ENCODE peak calls at places on chromosomes 2 and 18, in nine cellular contexts. G, T, H, B, A, N, E, K and J are unnamed samples.

GRCh38 chr2:204024503-204024902 is 87.9 kb downstream of the ICOS start:
- DNase-seq in H (peak; percentile 36), N (no peak), G (peak; percentile 19), K (peak; percentile 1), A (no peak), B (peak; percentile 68), T (no peak), E (no peak), J (peak; percentile 17)

GRCh38 chr2:114789989-114790388 is 347.5 kb downstream of the DPP10 start:
- DNase-seq in T (no peak), B (no peak), N (no peak), E (no peak), K (no peak), G (no peak), H (no peak), A (no peak), J (no peak)

GRCh38 chr2:111028720-111029119 is 92.0 kb upstream of the BCL2L11 start:
- DNase-seq in N (no peak), T (no peak), G (peak; percentile 21), A (no peak), E (no peak), H (no peak), B (peak; percentile 58), K (no peak), J (no peak)

GRCh38 chr2:217953011-217953481 is 49.7 kb downstream of the TNS1 start:
- DNase-seq in A (no peak), G (no peak), T (no peak), B (no peak), K (no peak), E (no peak), N (no peak), H (no peak), J (no peak)

GRCh38 chr2:168037772-168038171 is 209.6 kb downstream of the STK39 start:
- DNase-seq in B (no peak), A (no peak), E (no peak), G (no peak), H (no peak), N (no peak), T (no peak), K (no peak), J (no peak)

GRCh38 chr2:219831957-219832356 is 204.5 kb downstream of the SLC4A3 start:
- DNase-seq in N (no peak), B (no peak), E (no peak), A (no peak), G (no peak), K (no peak), H (no peak), T (no peak), J (no peak)

GRCh38 chr2:189024861-189025618 is 50.9 kb downstream of the COL3A1 start:
- DNase-seq in T (no peak), A (no peak), E (no peak), K (no peak), B (peak; percentile 1), N (no peak), G (no peak), H (peak; percentile 42), J (peak; percentile 37)

GRCh38 chr2:239694487-239694886 is 293.7 kb upstream of the HDAC4 start:
- DNase-seq in G (no peak), K (no peak), B (no peak), A (no peak), T (no peak), E (no peak), H (no peak), N (no peak), J (no peak)

GRCh38 chr2:72133721-72134407 is 13.8 kb downstream of the CYP26B1 start:
- DNase-seq in N (no peak), E (no peak), T (no peak), G (no peak), B (no peak), A (no peak), H (peak; percentile 58), K (no peak), J (no peak)

GRCh38 chr2:101999122-101999789 is 7.5 kb downstream of the IL1R2 start:
- DNase-seq in G (no peak), H (no peak), A (no peak), E (no peak), B (no peak), N (no peak), T (no peak), K (peak; percentile 66), J (no peak)

GRCh38 chr2:4502230-4502843 is 799.0 kb downstream of the DCDC2C start:
- DNase-seq in H (no peak), E (no peak), A (no peak), B (no peak), T (no peak), K (no peak), N (no peak), G (no peak), J (no peak)

GRCh38 chr2:109195193-109196045 is 66.4 kb downstream of the SH3RF3 start:
- DNase-seq in E (no peak), N (no peak), H (peak; percentile 50), G (no peak), B (no peak), K (no peak), T (no peak), A (no peak), J (no peak)

GRCh38 chr2:72148391-72148974 is 821 bp upstream of the CYP26B1 start:
- DNase-seq in A (no peak), H (peak; percentile 84), E (peak; percentile 15), T (no peak), K (no peak), G (no peak), B (no peak), N (no peak), J (peak; percentile 25)

GRCh38 chr2:223997938-223998337 is 40.7 kb downstream of the MRPL44 start:
- DNase-seq in B (no peak), A (no peak), H (no peak), G (no peak), N (no peak), E (no peak), K (no peak), T (no peak), J (no peak)

GRCh38 chr2:206160124-206160806 is 570 bp downstream of the EEF1B2 start:
- DNase-seq in B (peak; percentile 19), E (no peak), G (no peak), A (no peak), T (no peak), K (no peak), N (no peak), H (peak; percentile 80), J (no peak)

GRCh38 chr18:60471652-60472051 is 99.1 kb upstream of the MC4R start:
- DNase-seq in E (no peak), N (no peak), T (no peak), K (peak; percentile 50), A (no peak), G (no peak), B (no peak), H (no peak), J (no peak)

GRCh38 chr2:187377335-187377734 is 70.7 kb downstream of the CALCRL start:
- DNase-seq in K (no peak), A (no peak), N (no peak), T (no peak), G (no peak), B (no peak), H (no peak), E (no peak), J (no peak)

GRCh38 chr18:36162981-36163380 is 24.3 kb upstream of the MOCOS start:
- DNase-seq in H (no peak), K (no peak), N (no peak), G (no peak), E (no peak), A (no peak), B (no peak), T (no peak), J (no peak)

GRCh38 chr2:68774569-68775271 is 40.1 kb downstream of the ARHGAP25 start:
- DNase-seq in T (peak; percentile 26), A (peak; percentile 56), E (peak; percentile 43), B (peak; percentile 87), H (no peak), G (no peak), N (peak; percentile 58), K (no peak), J (no peak)

GRCh38 chr2:7034313-7034712 is 117.1 kb downstream of the RNF144A start:
- DNase-seq in K (no peak), E (no peak), T (no peak), A (no peak), B (no peak), H (peak; percentile 59), N (no peak), G (no peak), J (peak; percentile 41)

GRCh38 chr2:101238930-101239759 is 13.5 kb upstream of the CNOT11 start:
- DNase-seq in K (peak; percentile 95), H (no peak), B (no peak), E (no peak), T (no peak), G (no peak), N (no peak), A (no peak), J (no peak)

GRCh38 chr2:42386684-42387083 is 25.7 kb upstream of the COX7A2L start:
- DNase-seq in A (peak; percentile 1), B (peak; percentile 42), K (no peak), N (no peak), H (no peak), T (no peak), E (no peak), G (no peak), J (no peak)

GRCh38 chr18:9762561-9762960 is 54.5 kb downstream of the RAB31 start:
- DNase-seq in A (no peak), G (no peak), N (no peak), B (no peak), K (no peak), E (no peak), H (no peak), T (no peak), J (no peak)

GRCh38 chr18:13446581-13447470 is 228.3 kb downstream of the LDLRAD4 start:
- DNase-seq in G (no peak), H (peak; percentile 72), K (no peak), N (no peak), B (no peak), E (no peak), A (no peak), T (no peak), J (no peak)

GRCh38 chr2:83461135-83461534 is 997.9 kb downstream of the SUCLG1 start:
- DNase-seq in N (no peak), G (no peak), K (no peak), B (no peak), H (no peak), E (no peak), A (no peak), T (no peak), J (no peak)

GRCh38 chr2:23399674-23400261 is 14.8 kb downstream of the KLHL29 start:
- DNase-seq in T (no peak), E (no peak), B (no peak), N (no peak), H (no peak), G (no peak), A (no peak), K (no peak), J (no peak)

GRCh38 chr2:230439590-230439989 is 23.6 kb downstream of the SP100 start:
- DNase-seq in K (no peak), N (no peak), B (peak; percentile 62), T (no peak), G (no peak), H (no peak), A (peak; percentile 19), E (no peak), J (no peak)

GRCh38 chr2:16091576-16092282 is 151.4 kb downstream of the MYCN start:
- DNase-seq in N (no peak), T (no peak), K (no peak), E (no peak), B (no peak), G (no peak), H (no peak), A (no peak), J (no peak)